ENCODE peak calls at places on chromosomes 5 and 9, in five cellular contexts. B is endothelial cell, X is C1 segment of cervical spinal cord, U is hepatocyte, F is KBM-7. E is an unnamed sample.
A peak's percentile ranks its signal among the peaks of the same experiment; 100 is the strongest.

GRCh38 chr9:18822850-18823249 is 210.2 kb downstream of the SAXO1 start:
- DNase-seq in B (no peak), X (no peak), U (no peak), F (no peak), E (no peak)

GRCh38 chr5:179668404-179668803 is 12.4 kb downstream of the CBY3 start:
- DNase-seq in B (peak; percentile 71), X (no peak), U (peak; percentile 45), F (peak; percentile 87), E (no peak)

GRCh38 chr9:124940521-124940893 is 376 bp downstream of the GOLGA1 start:
- DNase-seq in B (no peak), X (no peak), U (no peak), F (no peak), E (no peak)

GRCh38 chr5:141419074-141419880 is 1.6 kb upstream of the PCDHGA11 start:
- DNase-seq in B (no peak), X (no peak), U (no peak), F (no peak), E (no peak)

GRCh38 chr5:38780950-38781349 is 64.9 kb upstream of the OSMR start:
- DNase-seq in B (no peak), X (peak; percentile 19), U (peak; percentile 48), F (no peak), E (peak; percentile 30)

GRCh38 chr9:138053996-138054752 is 176.6 kb downstream of the CACNA1B start:
- DNase-seq in B (no peak), X (no peak), U (no peak), F (peak; percentile 31), E (no peak)

GRCh38 chr9:112334319-112334828 is 955 bp upstream of the PTBP3 start:
- DNase-seq in B (no peak), X (no peak), U (peak; percentile 36), F (peak; percentile 57), E (no peak)

GRCh38 chr5:78641060-78641474 is 7.5 kb downstream of the LHFPL2 start:
- DNase-seq in B (no peak), X (no peak), U (no peak), F (no peak), E (no peak)

GRCh38 chr5:124963236-124963929 is 216.9 kb upstream of the ZNF608 start:
- DNase-seq in B (no peak), X (no peak), U (peak; percentile 73), F (peak; percentile 56), E (no peak)

GRCh38 chr5:179368806-179369529 is 23.7 kb upstream of the ADAMTS2 start:
- DNase-seq in B (no peak), X (no peak), U (no peak), F (no peak), E (no peak)

GRCh38 chr5:173328896-173329369 is 719 bp upstream of the STC2 start:
- DNase-seq in B (no peak), X (no peak), U (peak; percentile 81), F (peak; percentile 62), E (no peak)

GRCh38 chr5:180137401-180138213 is 66.0 kb upstream of the RNF130 start:
- DNase-seq in B (no peak), X (no peak), U (no peak), F (no peak), E (no peak)

GRCh38 chr9:19998823-19999455 is 210.1 kb upstream of the SLC24A2 start:
- DNase-seq in B (no peak), X (no peak), U (no peak), F (no peak), E (no peak)

GRCh38 chr5:82164957-82165698 is 113.0 kb downstream of the RPS23 start:
- DNase-seq in B (no peak), X (no peak), U (peak; percentile 23), F (no peak), E (peak; percentile 3)

GRCh38 chr9:120383999-120384924 is 195.7 kb downstream of the CDK5RAP2 start:
- DNase-seq in B (no peak), X (no peak), U (peak; percentile 55), F (no peak), E (no peak)

GRCh38 chr5:149404746-149405549 is 25.9 kb upstream of the IL17B start:
- DNase-seq in B (no peak), X (no peak), U (peak; percentile 40), F (no peak), E (no peak)

GRCh38 chr9:95077053-95077765 is 240.3 kb downstream of the FANCC start:
- DNase-seq in B (no peak), X (no peak), U (no peak), F (no peak), E (no peak)

GRCh38 chr5:96909003-96909402 is 26.9 kb upstream of the LNPEP start:
- DNase-seq in B (no peak), X (no peak), U (no peak), F (no peak), E (no peak)

GRCh38 chr5:36875789-36876388 is 680 bp upstream of the NIPBL start:
- DNase-seq in B (peak; percentile 82), X (peak; percentile 59), U (peak; percentile 92), F (peak; percentile 86), E (peak; percentile 37)

GRCh38 chr9:764105-764524 is 77.4 kb upstream of the DMRT1 start:
- DNase-seq in B (peak; percentile 58), X (no peak), U (peak; percentile 83), F (peak; percentile 94), E (no peak)

GRCh38 chr5:179315356-179315890 is 29.8 kb downstream of the ADAMTS2 start:
- DNase-seq in B (no peak), X (no peak), U (no peak), F (no peak), E (no peak)

GRCh38 chr9:127505396-127506116 is 54.2 kb downstream of the LRSAM1 start:
- DNase-seq in B (peak; percentile 71), X (no peak), U (peak; percentile 58), F (peak; percentile 28), E (no peak)

GRCh38 chr9:77883846-77884771 is 147.5 kb downstream of the GNAQ start:
- DNase-seq in B (no peak), X (no peak), U (no peak), F (no peak), E (no peak)

GRCh38 chr9:90540734-90541133 is 101.9 kb downstream of the DIRAS2 start:
- DNase-seq in B (no peak), X (no peak), U (no peak), F (no peak), E (no peak)

GRCh38 chr5:2810644-2811043 is 59.2 kb upstream of the IRX2 start:
- DNase-seq in B (no peak), X (no peak), U (no peak), F (no peak), E (no peak)

GRCh38 chr5:127550652-127551409 is 33.4 kb downstream of the PRRC1 start:
- DNase-seq in B (no peak), X (no peak), U (no peak), F (no peak), E (no peak)

GRCh38 chr5:93246093-93246855 is 334.7 kb downstream of the NR2F1-AS1 start:
- DNase-seq in B (no peak), X (no peak), U (peak; percentile 54), F (no peak), E (peak; percentile 5)

GRCh38 chr5:109374625-109375024 is 35.1 kb downstream of the PJA2 start:
- DNase-seq in B (no peak), X (no peak), U (no peak), F (no peak), E (no peak)